ENCODE peak calls at places on chromosomes 13 and 19, in nine cellular contexts. R is colonic mucosa; Y is stimulated activated CD4-positive, alpha-beta T cell treated with anti-CD3 and anti-CD28 coated beads, TNF-alpha, amount 100 ng/mL, for 4 hours; I is mucosa of descending colon; W is NCI-H460; C is NK-92 treated with Interleukin-12 subunit alpha and Interleukin-12 subunit beta, amount 100 ng/mL, for 24 hours; E is NCI-H1048; V is activated CD8-positive, alpha-beta memory T cell treated with anti-CD3 and anti-CD28 coated beads, Interleukin-2, amount 50 U/mL, for 4 hours; P is AML-193. O is an unnamed sample.

GRCh38 chr19:40990972-40991381 is at the start of gene CYP2B6:
- DNase-seq in R (peak; percentile 30), Y (no peak), I (peak; percentile 49), W (no peak), P (no peak), V (no peak), E (no peak), C (no peak), O (no peak)

GRCh38 chr13:99572921-99573320 is 71.6 kb downstream of the TM9SF2 start:
- DNase-seq in V (no peak), R (no peak), C (no peak), W (no peak), I (no peak), P (no peak), E (no peak), Y (no peak), O (no peak)

GRCh38 chr13:26707122-26708006 is 53.2 kb downstream of the GPR12 start:
- DNase-seq in V (no peak), W (peak; percentile 33), R (no peak), P (peak; percentile 62), C (no peak), I (no peak), Y (no peak), E (peak; percentile 2), O (no peak)

GRCh38 chr19:54229146-54229545 is 6.3 kb upstream of the LILRB3 start:
- DNase-seq in I (no peak), W (no peak), Y (no peak), V (no peak), P (no peak), R (no peak), E (no peak), C (no peak), O (no peak)

GRCh38 chr19:19278315-19278714 is 5.2 kb upstream of the TM6SF2 start:
- DNase-seq in I (no peak), E (no peak), C (no peak), Y (no peak), W (no peak), R (no peak), P (no peak), V (no peak), O (no peak)

GRCh38 chr13:111521030-111521429 is 200.6 kb downstream of the TEX29 start:
- DNase-seq in Y (no peak), R (no peak), V (no peak), E (no peak), P (no peak), I (no peak), C (no peak), W (no peak), O (no peak)

GRCh38 chr19:34963531-34964406 is at the start of gene ZNF792:
- DNase-seq in I (peak; percentile 79), V (peak; percentile 51), E (peak; percentile 21), P (peak; percentile 53), Y (peak; percentile 30), C (peak; percentile 42), R (peak; percentile 84), W (peak; percentile 9), O (peak; percentile 23)

GRCh38 chr13:114132419-114133121 is at the start of gene RASA3:
- DNase-seq in I (peak; percentile 88), P (peak; percentile 78), R (peak; percentile 78), C (no peak), E (peak; percentile 42), Y (no peak), V (peak; percentile 68), W (peak; percentile 41), O (peak; percentile 57)

O was measured in activated T-helper 9 cell treated with anti-CD3 and anti-CD28 coated beads, Interleukin-2, amount 50 U/mL, for 16 hours.